ENCODE peak calls at places on chromosomes 12 and 14, in ten cellular contexts. G is LoVo; F is astrocyte; N is HL-60; T is Caki2; Z is HCEC 1CT; A is NCI-H774; C is thoracic aorta; P is stimulated activated CD4-positive, alpha-beta T cell treated with anti-CD3 and anti-CD28 coated beads, TNF-alpha, amount 100 ng/mL, for 48 hours; O is GM12865. U is an unnamed sample.

GRCh38 chr14:57729208-57730187 is 136.4 kb downstream of the SLC35F4 start:
- DNase-seq in G (no peak), F (no peak), N (no peak), T (no peak), Z (no peak), A (no peak), C (no peak), P (no peak), O (no peak), U (no peak)

GRCh38 chr12:71393625-71394024 is 46.0 kb upstream of the LGR5 start:
- DNase-seq in G (no peak), F (no peak), N (no peak), T (no peak), Z (no peak), A (no peak), C (no peak), P (no peak), O (no peak), U (no peak)

GRCh38 chr14:20632448-20632830 is 9.1 kb downstream of the OR6S1 start:
- DNase-seq in G (peak; percentile 32), F (no peak), N (peak; percentile 23), T (no peak), Z (no peak), A (no peak), C (no peak), P (no peak), O (peak; percentile 51), U (no peak)

GRCh38 chr12:100935929-100936328 is 141.4 kb downstream of the ANO4 start:
- DNase-seq in G (no peak), F (no peak), N (no peak), T (no peak), Z (no peak), A (no peak), C (no peak), P (no peak), O (no peak), U (no peak)

GRCh38 chr12:123621101-123621500 is 12.4 kb downstream of the EIF2B1 start:
- DNase-seq in G (no peak), F (no peak), N (no peak), T (no peak), Z (no peak), A (no peak), C (no peak), P (no peak), O (no peak), U (no peak)

GRCh38 chr12:54593135-54593534 is 4.7 kb upstream of the PPP1R1A start:
- DNase-seq in G (no peak), F (no peak), N (no peak), T (peak; percentile 65), Z (peak; percentile 20), A (no peak), C (no peak), P (no peak), O (no peak), U (no peak)

GRCh38 chr12:109962388-109962787 is 33.8 kb downstream of the GIT2 start:
- DNase-seq in G (no peak), F (no peak), N (no peak), T (no peak), Z (no peak), A (no peak), C (no peak), P (no peak), O (no peak), U (no peak)

GRCh38 chr14:56247495-56248087 is 129.4 kb downstream of the PELI2 start:
- DNase-seq in G (no peak), F (peak; percentile 12), N (no peak), T (no peak), Z (no peak), A (no peak), C (no peak), P (no peak), O (no peak), U (no peak)

GRCh38 chr12:46830731-46831334 is 5.0 kb upstream of the SLC38A4 start:
- DNase-seq in G (no peak), F (no peak), N (no peak), T (no peak), Z (no peak), A (no peak), C (no peak), P (no peak), O (no peak), U (no peak)